ENCODE peak calls at places on chromosomes 12 and 14, in four cellular contexts. Z, B, H and K are unnamed samples.

GRCh38 chr12:89544730-89545184 is 18.9 kb upstream of the POC1B start:
- DNase-seq in B (no peak), Z (peak), H (no peak), K (no peak)

GRCh38 chr14:29652586-29652985 is 275.1 kb downstream of the PRKD1 start:
- DNase-seq in Z (no peak), H (peak), B (no peak), K (no peak)

GRCh38 chr12:8027856-8028255 is 4.7 kb upstream of the FOXJ2 start:
- DNase-seq in B (no peak), Z (no peak), H (no peak), K (no peak)

GRCh38 chr14:41280745-41281144 is 325.9 kb upstream of the LRFN5 start:
- DNase-seq in H (no peak), B (no peak), Z (no peak), K (no peak)

GRCh38 chr12:114254172-114254571 is 151.8 kb downstream of the TBX5 start:
- DNase-seq in H (no peak), B (no peak), Z (no peak), K (no peak)

GRCh38 chr14:94122438-94122837 is 7.0 kb downstream of the IFI27L2 start:
- DNase-seq in Z (no peak), H (no peak), B (no peak), K (no peak)

GRCh38 chr12:86729798-86730197 is 473.6 kb upstream of the MGAT4C start:
- DNase-seq in B (no peak), H (no peak), Z (no peak), K (no peak)

GRCh38 chr14:52253503-52253902 is 14.0 kb upstream of the PTGDR start:
- DNase-seq in Z (no peak), H (peak), B (no peak), K (no peak)

GRCh38 chr12:93766802-93767523 is 89.8 kb downstream of the CRADD start:
- DNase-seq in H (peak), Z (no peak), B (peak), K (no peak)

GRCh38 chr14:69107407-69108003 is 45.4 kb downstream of the DCAF5 start:
- DNase-seq in Z (no peak), B (peak), H (peak), K (peak)

GRCh38 chr14:76784881-76785280 is 23.6 kb downstream of the VASH1 start:
- DNase-seq in H (peak), Z (peak), B (peak), K (peak)

GRCh38 chr12:17283563-17283962 is 677.6 kb upstream of the LMO3 start:
- DNase-seq in H (no peak), Z (no peak), B (no peak), K (no peak)

GRCh38 chr12:54240129-54240528 is 39.8 kb downstream of the CBX5 start:
- DNase-seq in B (no peak), H (no peak), Z (no peak), K (no peak)

GRCh38 chr12:53325539-53326061 is 4.2 kb upstream of the AAAS start:
- DNase-seq in B (peak), H (no peak), Z (no peak), K (no peak)

GRCh38 chr12:51082561-51083139 is 746 bp downstream of the CSRNP2 start:
- DNase-seq in H (peak), B (peak), Z (no peak), K (no peak)

GRCh38 chr12:123713398-123714301 is 1.5 kb downstream of the ATP6V0A2 start:
- DNase-seq in B (no peak), H (peak), Z (no peak), K (no peak)

GRCh38 chr12:19273482-19274330 is 144.2 kb downstream of the PLEKHA5 start:
- DNase-seq in Z (peak), B (peak), H (peak), K (peak)

GRCh38 chr12:115932073-115932472 is 345.4 kb downstream of the MED13L start:
- DNase-seq in B (no peak), H (no peak), Z (no peak), K (no peak)

GRCh38 chr14:69093551-69094421 is 59.1 kb downstream of the DCAF5 start:
- DNase-seq in H (peak), Z (peak), B (no peak), K (no peak)

GRCh38 chr14:76759589-76759988 is 1.7 kb upstream of the VASH1 start:
- DNase-seq in B (no peak), Z (no peak), H (no peak), K (no peak)

GRCh38 chr12:12715459-12716150 is 1.6 kb upstream of the CDKN1B start:
- DNase-seq in H (no peak), B (no peak), Z (no peak), K (no peak)

GRCh38 chr12:110338754-110339153 is 57.7 kb downstream of the ATP2A2 start:
- DNase-seq in B (no peak), H (no peak), Z (no peak), K (no peak)

GRCh38 chr14:76537912-76538647 is 162.1 kb downstream of the ESRRB start:
- DNase-seq in B (no peak), Z (no peak), H (no peak), K (no peak)

GRCh38 chr12:26317942-26318565 is 122.7 kb downstream of the SSPN start:
- DNase-seq in H (peak), Z (no peak), B (no peak), K (no peak)
- H3K27ac ChIP-seq in H (no peak), Z (no peak), B (no peak), K (no peak)

GRCh38 chr14:36450550-36450949 is 69.5 kb downstream of the NKX2-1 start:
- DNase-seq in B (no peak), H (no peak), Z (no peak), K (no peak)
- TF ChIP-seq CTCF in B (no peak), H (no peak), Z (no peak), K (no peak)

DNA sequence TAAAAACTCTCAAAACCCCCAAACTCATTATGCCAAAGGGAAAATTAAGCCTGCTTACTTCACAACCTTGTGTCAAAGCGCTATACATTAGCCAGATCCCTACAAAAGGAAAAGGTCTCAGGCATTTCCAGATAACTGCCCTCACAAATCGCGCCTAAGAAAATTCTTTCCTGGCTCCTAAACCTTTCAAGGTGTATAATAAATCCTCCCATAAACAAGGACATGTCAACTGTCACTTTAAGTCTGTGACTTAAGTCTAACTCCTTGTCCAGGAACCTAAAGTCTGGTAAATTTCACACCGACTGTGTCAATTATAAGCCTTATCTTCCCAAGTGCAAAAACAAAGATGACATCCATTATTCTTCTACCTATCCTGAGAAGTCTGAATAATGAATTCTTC is 4.3 kb upstream of the ETFBKMT start:
- DNase-seq in Z (no peak), H (no peak), B (no peak), K (no peak)
- H3K27ac ChIP-seq in Z (no peak), H (no peak), B (no peak), K (no peak)

GRCh38 chr14:103444837-103445524 is 59.8 kb downstream of the MARK3 start:
- DNase-seq in B (no peak), Z (no peak), H (peak), K (no peak)
- TF ChIP-seq CTCF in B (no peak), Z (no peak), H (no peak), K (no peak)

GRCh38 chr12:49327368-49327767 is 4.3 kb downstream of the TROAP start:
- DNase-seq in Z (no peak), B (no peak), H (no peak), K (no peak)

GRCh38 chr12:49322708-49323523 is at the start of gene TROAP:
- DNase-seq in H (peak), Z (peak), B (peak), K (peak)

GRCh38 chr12:49323524-49324097 is 556 bp downstream of the TROAP start:
- DNase-seq in Z (no peak), H (no peak), B (no peak), K (no peak)

GRCh38 chr12:49325606-49326005 is 2.6 kb downstream of the TROAP start:
- DNase-seq in H (no peak), B (no peak), Z (no peak), K (no peak)

DNA sequence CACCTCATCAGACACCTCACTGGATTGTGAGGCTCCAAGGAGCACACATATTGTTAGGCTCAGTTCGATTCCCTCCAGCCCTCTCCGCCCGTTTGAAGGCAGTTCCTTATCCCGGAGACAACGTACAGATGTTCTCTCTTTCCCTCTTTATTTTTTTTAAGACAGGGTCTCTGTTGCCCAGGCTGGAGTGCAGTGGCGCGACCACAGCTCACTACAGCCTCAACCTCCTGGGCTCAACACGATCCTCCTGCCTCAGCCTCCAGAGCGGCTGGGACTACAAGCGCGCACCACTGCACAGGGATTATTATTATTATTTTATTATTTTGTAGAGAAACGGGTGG is 718 bp upstream of the TROAP start:
- DNase-seq in Z (no peak), H (no peak), B (no peak), K (no peak)
- H3K27ac ChIP-seq in Z (no peak), H (peak), B (peak), K (peak)